ENCODE peak calls at places on chromosomes 6 and 20, in five cellular contexts. One of them, this sample, is unnamed.
A peak's percentile ranks its signal among the peaks of the same experiment; 100 is the strongest.

GRCh38 chr6:25014806-25015560 is 79.2 kb upstream of the RIPOR2 start:
- DNase-seq in HEK293T: no peak
- DNase-seq in RPMI7951: peak; percentile 75
- DNase-seq in RWPE1: no peak
- DNase-seq in kidney: no peak
- DNase-seq in this sample: no peak

GRCh38 chr6:54390362-54390761 is 82.1 kb downstream of the TINAG start:
- DNase-seq in RWPE1: no peak
- DNase-seq in RPMI7951: no peak
- DNase-seq in HEK293T: no peak
- DNase-seq in kidney: no peak
- DNase-seq in this sample: no peak

GRCh38 chr6:45961125-45961524 is 54.5 kb downstream of the CLIC5 start:
- DNase-seq in RPMI7951: no peak
- DNase-seq in RWPE1: no peak
- DNase-seq in kidney: no peak
- DNase-seq in HEK293T: no peak
- DNase-seq in this sample: no peak

GRCh38 chr6:98636941-98637340 is 197.4 kb upstream of the POU3F2 start:
- DNase-seq in HEK293T: no peak
- DNase-seq in RWPE1: no peak
- DNase-seq in RPMI7951: no peak
- DNase-seq in kidney: no peak
- DNase-seq in this sample: no peak

GRCh38 chr6:151387175-151387574 is 4.2 kb downstream of the ZBTB2 start:
- DNase-seq in HEK293T: no peak
- DNase-seq in kidney: no peak
- DNase-seq in RWPE1: no peak
- DNase-seq in RPMI7951: no peak
- DNase-seq in this sample: no peak

GRCh38 chr6:136136274-136136673 is 113.8 kb downstream of the MTFR2 start:
- DNase-seq in kidney: no peak
- DNase-seq in RWPE1: no peak
- DNase-seq in HEK293T: no peak
- DNase-seq in RPMI7951: no peak
- DNase-seq in this sample: no peak

GRCh38 chr6:45464685-45465084 is 87.0 kb upstream of the SUPT3H start:
- DNase-seq in kidney: no peak
- DNase-seq in RWPE1: no peak
- DNase-seq in HEK293T: no peak
- DNase-seq in RPMI7951: no peak
- DNase-seq in this sample: no peak

GRCh38 chr20:54479138-54479906 is 3.9 kb downstream of the DOK5 start:
- DNase-seq in RPMI7951: peak; percentile 29
- DNase-seq in RWPE1: no peak
- DNase-seq in kidney: no peak
- DNase-seq in HEK293T: peak; percentile 28
- DNase-seq in this sample: no peak

GRCh38 chr20:15075586-15075985 is 738.2 kb upstream of the FLRT3 start:
- DNase-seq in HEK293T: no peak
- DNase-seq in RWPE1: no peak
- DNase-seq in kidney: no peak
- DNase-seq in RPMI7951: no peak
- DNase-seq in this sample: no peak

GRCh38 chr6:36364669-36365479 is 22.6 kb downstream of the ETV7 start:
- DNase-seq in RWPE1: no peak
- DNase-seq in RPMI7951: no peak
- DNase-seq in HEK293T: no peak
- DNase-seq in kidney: peak; percentile 51
- DNase-seq in this sample: no peak

GRCh38 chr6:134589512-134589911 is 271.6 kb upstream of the SGK1 start:
- DNase-seq in HEK293T: no peak
- DNase-seq in kidney: no peak
- DNase-seq in RWPE1: peak; percentile 92
- DNase-seq in RPMI7951: peak; percentile 96
- DNase-seq in this sample: no peak

GRCh38 chr6:27553123-27553904 is 80.4 kb upstream of the ZNF184 start:
- DNase-seq in kidney: no peak
- DNase-seq in HEK293T: peak; percentile 58
- DNase-seq in RPMI7951: peak; percentile 62
- DNase-seq in RWPE1: no peak
- DNase-seq in this sample: no peak

GRCh38 chr6:158538741-158539140 is 21.1 kb upstream of the TMEM181 start:
- DNase-seq in kidney: no peak
- DNase-seq in HEK293T: no peak
- DNase-seq in RWPE1: no peak
- DNase-seq in RPMI7951: peak; percentile 13
- DNase-seq in this sample: no peak

GRCh38 chr6:102619585-102619984 is 1226.1 kb downstream of the GRIK2 start:
- DNase-seq in RPMI7951: no peak
- DNase-seq in kidney: no peak
- DNase-seq in HEK293T: peak; percentile 11
- DNase-seq in RWPE1: peak; percentile 30
- DNase-seq in this sample: no peak

GRCh38 chr6:138334000-138334399 is 43.7 kb upstream of the SMIM28 start:
- DNase-seq in RPMI7951: no peak
- DNase-seq in HEK293T: no peak
- DNase-seq in kidney: no peak
- DNase-seq in RWPE1: no peak
- DNase-seq in this sample: no peak

GRCh38 chr20:4052554-4052953 is 37.2 kb upstream of the RNF24 start:
- DNase-seq in RPMI7951: no peak
- DNase-seq in HEK293T: no peak
- DNase-seq in RWPE1: no peak
- DNase-seq in kidney: no peak
- DNase-seq in this sample: no peak

GRCh38 chr6:119334535-119335264 is 14.9 kb downstream of the MAN1A1 start:
- DNase-seq in kidney: no peak
- DNase-seq in HEK293T: no peak
- DNase-seq in RWPE1: no peak
- DNase-seq in RPMI7951: no peak
- DNase-seq in this sample: no peak

GRCh38 chr6:14059791-14060436 is 57.7 kb upstream of the CD83 start:
- DNase-seq in HEK293T: no peak
- DNase-seq in RPMI7951: peak; percentile 74
- DNase-seq in kidney: peak; percentile 73
- DNase-seq in RWPE1: peak; percentile 81
- DNase-seq in this sample: no peak

GRCh38 chr6:117489003-117489402 is 6.5 kb downstream of the DCBLD1 start:
- DNase-seq in RWPE1: no peak
- DNase-seq in HEK293T: no peak
- DNase-seq in RPMI7951: no peak
- DNase-seq in kidney: no peak
- DNase-seq in this sample: no peak

GRCh38 chr6:129673758-129674157 is 36.2 kb downstream of the ARHGAP18 start:
- DNase-seq in RPMI7951: no peak
- DNase-seq in kidney: no peak
- DNase-seq in RWPE1: no peak
- DNase-seq in HEK293T: no peak
- DNase-seq in this sample: no peak

This sample was measured in spleen.